ENCODE peak calls at places on chromosomes 12 and 14, in ten cellular contexts. One of them, this sample, is unnamed.

GRCh38 chr12:24177889-24178288 is 228.4 kb upstream of the SOX5 start:
- DNase-seq in HCT116: no peak
- DNase-seq in stomach: no peak
- DNase-seq in prostate gland: no peak
- DNase-seq in HepG2: no peak
- DNase-seq in endothelial cell of umbilical vein: no peak
- DNase-seq in sigmoid colon: no peak
- DNase-seq in SK-N-SH: no peak
- DNase-seq in breast epithelium: no peak
- DNase-seq in suprapubic skin: no peak
- DNase-seq in this sample: no peak

GRCh38 chr12:124557518-124558223 is 9.7 kb downstream of the NCOR2 start:
- DNase-seq in HCT116: no peak
- DNase-seq in stomach: no peak
- DNase-seq in prostate gland: no peak
- DNase-seq in HepG2: no peak
- DNase-seq in endothelial cell of umbilical vein: no peak
- DNase-seq in sigmoid colon: no peak
- DNase-seq in SK-N-SH: peak; percentile 86
- DNase-seq in breast epithelium: no peak
- DNase-seq in suprapubic skin: no peak
- DNase-seq in this sample: peak; percentile 60

GRCh38 chr12:53550595-53550994 is 43.3 kb upstream of the NPFF start:
- DNase-seq in HCT116: no peak
- DNase-seq in stomach: no peak
- DNase-seq in prostate gland: no peak
- DNase-seq in HepG2: no peak
- DNase-seq in endothelial cell of umbilical vein: no peak
- DNase-seq in sigmoid colon: no peak
- DNase-seq in SK-N-SH: no peak
- DNase-seq in breast epithelium: no peak
- DNase-seq in suprapubic skin: no peak
- DNase-seq in this sample: no peak

GRCh38 chr14:32846821-32847220 is 91.9 kb upstream of the NPAS3 start:
- DNase-seq in HCT116: no peak
- DNase-seq in stomach: no peak
- DNase-seq in prostate gland: no peak
- DNase-seq in HepG2: no peak
- DNase-seq in endothelial cell of umbilical vein: no peak
- DNase-seq in sigmoid colon: no peak
- DNase-seq in SK-N-SH: no peak
- DNase-seq in breast epithelium: no peak
- DNase-seq in suprapubic skin: no peak
- DNase-seq in this sample: no peak

GRCh38 chr12:110677206-110677911 is 11.6 kb downstream of the HVCN1 start:
- DNase-seq in HCT116: no peak
- DNase-seq in stomach: no peak
- DNase-seq in prostate gland: no peak
- DNase-seq in HepG2: no peak
- DNase-seq in endothelial cell of umbilical vein: no peak
- DNase-seq in sigmoid colon: no peak
- DNase-seq in SK-N-SH: no peak
- DNase-seq in breast epithelium: no peak
- DNase-seq in suprapubic skin: no peak
- DNase-seq in this sample: peak; percentile 78

GRCh38 chr12:85804663-85805062 is 31.5 kb downstream of the RASSF9 start:
- DNase-seq in HCT116: no peak
- DNase-seq in stomach: no peak
- DNase-seq in prostate gland: no peak
- DNase-seq in HepG2: no peak
- DNase-seq in endothelial cell of umbilical vein: no peak
- DNase-seq in sigmoid colon: no peak
- DNase-seq in SK-N-SH: no peak
- DNase-seq in breast epithelium: no peak
- DNase-seq in suprapubic skin: no peak
- DNase-seq in this sample: no peak

GRCh38 chr12:66848967-66849366 is 170.1 kb upstream of the GRIP1 start:
- DNase-seq in HCT116: no peak
- DNase-seq in stomach: no peak
- DNase-seq in prostate gland: no peak
- DNase-seq in HepG2: no peak
- DNase-seq in endothelial cell of umbilical vein: no peak
- DNase-seq in sigmoid colon: no peak
- DNase-seq in SK-N-SH: no peak
- DNase-seq in breast epithelium: no peak
- DNase-seq in suprapubic skin: no peak
- DNase-seq in this sample: no peak

GRCh38 chr12:52672321-52672933 is 7.8 kb downstream of the KRT1 start:
- DNase-seq in HCT116: peak; percentile 27
- DNase-seq in stomach: no peak
- DNase-seq in prostate gland: no peak
- DNase-seq in HepG2: peak; percentile 17
- DNase-seq in endothelial cell of umbilical vein: no peak
- DNase-seq in sigmoid colon: no peak
- DNase-seq in SK-N-SH: no peak
- DNase-seq in breast epithelium: no peak
- DNase-seq in suprapubic skin: peak; percentile 45
- DNase-seq in this sample: no peak

GRCh38 chr12:118377005-118377890 is 893 bp downstream of the SUDS3 start:
- DNase-seq in HCT116: no peak
- DNase-seq in stomach: no peak
- DNase-seq in prostate gland: no peak
- DNase-seq in HepG2: no peak
- DNase-seq in endothelial cell of umbilical vein: peak; percentile 29
- DNase-seq in sigmoid colon: no peak
- DNase-seq in SK-N-SH: peak; percentile 23
- DNase-seq in breast epithelium: no peak
- DNase-seq in suprapubic skin: no peak
- DNase-seq in this sample: no peak

DNA sequence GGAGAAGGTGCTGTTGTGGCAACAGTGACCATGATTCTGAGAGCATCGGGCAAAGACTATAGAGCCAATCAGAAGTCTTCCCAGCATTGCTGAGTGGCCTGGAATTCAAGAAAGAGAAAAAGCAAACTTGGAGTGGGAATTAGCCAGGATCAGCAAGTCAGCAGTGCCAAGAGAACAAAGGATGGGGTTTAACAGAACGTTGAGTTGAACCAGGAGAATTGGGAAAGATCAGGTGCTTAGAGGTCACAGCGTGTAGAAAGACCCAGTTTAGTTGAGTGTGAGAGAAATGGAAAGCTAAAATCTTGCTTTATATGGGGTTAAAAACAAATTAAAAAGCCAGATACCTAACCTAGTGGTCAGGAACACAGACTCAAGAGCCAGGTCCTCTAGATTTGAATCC is 90.5 kb upstream of the DNM1L start:
- DNase-seq in HCT116: no peak
- DNase-seq in stomach: no peak
- DNase-seq in prostate gland: no peak
- DNase-seq in HepG2: no peak
- DNase-seq in endothelial cell of umbilical vein: no peak
- DNase-seq in sigmoid colon: no peak
- DNase-seq in SK-N-SH: no peak
- DNase-seq in breast epithelium: no peak
- DNase-seq in suprapubic skin: no peak
- DNase-seq in this sample: no peak
- TF ChIP-seq POLR2AphosphoS5 in HCT116: no peak
- TF ChIP-seq POLR2AphosphoS5 in stomach: no peak
- TF ChIP-seq POLR2AphosphoS5 in prostate gland: no peak
- TF ChIP-seq POLR2AphosphoS5 in HepG2: no peak
- TF ChIP-seq POLR2AphosphoS5 in endothelial cell of umbilical vein: no peak
- TF ChIP-seq POLR2AphosphoS5 in sigmoid colon: no peak
- TF ChIP-seq POLR2AphosphoS5 in SK-N-SH: no peak
- TF ChIP-seq POLR2AphosphoS5 in breast epithelium: no peak
- TF ChIP-seq POLR2AphosphoS5 in suprapubic skin: no peak
- TF ChIP-seq POLR2AphosphoS5 in this sample: no peak

DNA sequence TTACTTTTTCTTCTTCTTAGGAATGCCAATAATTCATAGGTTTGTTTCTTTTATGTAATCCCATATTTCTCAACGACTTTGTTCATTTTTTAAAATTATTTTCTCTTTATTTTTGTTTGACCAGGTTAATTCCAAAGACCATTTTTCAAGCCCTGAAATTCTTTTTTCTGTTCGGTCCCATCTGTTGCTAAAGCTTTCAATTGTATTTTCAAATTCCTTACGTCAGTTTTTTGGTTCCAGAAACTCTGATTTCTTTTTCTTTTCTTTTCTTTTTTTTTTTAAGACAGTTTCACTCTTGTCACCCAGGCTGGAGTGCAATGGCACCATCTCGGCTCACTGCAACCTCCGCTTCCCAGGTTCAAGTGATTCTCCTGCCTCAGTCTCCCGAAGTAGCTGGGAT is 27.6 kb downstream of the RAB3IP start:
- DNase-seq in HCT116: no peak
- DNase-seq in stomach: no peak
- DNase-seq in prostate gland: no peak
- DNase-seq in HepG2: no peak
- DNase-seq in endothelial cell of umbilical vein: no peak
- DNase-seq in sigmoid colon: no peak
- DNase-seq in SK-N-SH: no peak
- DNase-seq in breast epithelium: no peak
- DNase-seq in suprapubic skin: no peak
- DNase-seq in this sample: no peak
- H3K9me3 ChIP-seq in HCT116: no peaks in the 10 kb centered on the region
- H3K9me3 ChIP-seq in stomach: peaks cover 22% of the 10 kb centered on the region
- H3K9me3 ChIP-seq in prostate gland: no peaks in the 10 kb centered on the region
- H3K9me3 ChIP-seq in HepG2: peaks cover 42% of the 10 kb centered on the region
- H3K9me3 ChIP-seq in endothelial cell of umbilical vein: no peaks in the 10 kb centered on the region
- H3K9me3 ChIP-seq in sigmoid colon: peaks cover 6% of the 10 kb centered on the region
- H3K9me3 ChIP-seq in SK-N-SH: peaks cover 5% of the 10 kb centered on the region
- H3K9me3 ChIP-seq in breast epithelium: peaks cover 40% of the 10 kb centered on the region
- H3K9me3 ChIP-seq in suprapubic skin: peaks cover 20% of the 10 kb centered on the region
- H3K9me3 ChIP-seq in this sample: peaks cover 45% of the 10 kb centered on the region

GRCh38 chr12:6326316-6326959 is 15.4 kb downstream of the TNFRSF1A start:
- DNase-seq in HCT116: no peak
- DNase-seq in stomach: peak; percentile 46
- DNase-seq in prostate gland: no peak
- DNase-seq in HepG2: peak; percentile 65
- DNase-seq in endothelial cell of umbilical vein: peak; percentile 49
- DNase-seq in sigmoid colon: peak; percentile 93
- DNase-seq in SK-N-SH: peak; percentile 78
- DNase-seq in breast epithelium: no peak
- DNase-seq in suprapubic skin: no peak
- DNase-seq in this sample: peak; percentile 77

GRCh38 chr12:6323995-6324711 is 13.7 kb downstream of the PLEKHG6 start:
- DNase-seq in HCT116: no peak
- DNase-seq in stomach: no peak
- DNase-seq in prostate gland: no peak
- DNase-seq in HepG2: no peak
- DNase-seq in endothelial cell of umbilical vein: no peak
- DNase-seq in sigmoid colon: no peak
- DNase-seq in SK-N-SH: no peak
- DNase-seq in breast epithelium: no peak
- DNase-seq in suprapubic skin: no peak
- DNase-seq in this sample: peak; percentile 70

GRCh38 chr12:6327159-6327558 is 14.7 kb downstream of the TNFRSF1A start:
- DNase-seq in HCT116: no peak
- DNase-seq in stomach: no peak
- DNase-seq in prostate gland: no peak
- DNase-seq in HepG2: no peak
- DNase-seq in endothelial cell of umbilical vein: no peak
- DNase-seq in sigmoid colon: no peak
- DNase-seq in SK-N-SH: no peak
- DNase-seq in breast epithelium: no peak
- DNase-seq in suprapubic skin: no peak
- DNase-seq in this sample: peak; percentile 76

GRCh38 chr12:6323340-6323994 is 13.0 kb downstream of the PLEKHG6 start:
- DNase-seq in HCT116: peak; percentile 70
- DNase-seq in stomach: peak; percentile 42
- DNase-seq in prostate gland: no peak
- DNase-seq in HepG2: peak; percentile 78
- DNase-seq in endothelial cell of umbilical vein: peak; percentile 98
- DNase-seq in sigmoid colon: peak; percentile 89
- DNase-seq in SK-N-SH: peak; percentile 63
- DNase-seq in breast epithelium: no peak
- DNase-seq in suprapubic skin: no peak
- DNase-seq in this sample: peak; percentile 79

DNA sequence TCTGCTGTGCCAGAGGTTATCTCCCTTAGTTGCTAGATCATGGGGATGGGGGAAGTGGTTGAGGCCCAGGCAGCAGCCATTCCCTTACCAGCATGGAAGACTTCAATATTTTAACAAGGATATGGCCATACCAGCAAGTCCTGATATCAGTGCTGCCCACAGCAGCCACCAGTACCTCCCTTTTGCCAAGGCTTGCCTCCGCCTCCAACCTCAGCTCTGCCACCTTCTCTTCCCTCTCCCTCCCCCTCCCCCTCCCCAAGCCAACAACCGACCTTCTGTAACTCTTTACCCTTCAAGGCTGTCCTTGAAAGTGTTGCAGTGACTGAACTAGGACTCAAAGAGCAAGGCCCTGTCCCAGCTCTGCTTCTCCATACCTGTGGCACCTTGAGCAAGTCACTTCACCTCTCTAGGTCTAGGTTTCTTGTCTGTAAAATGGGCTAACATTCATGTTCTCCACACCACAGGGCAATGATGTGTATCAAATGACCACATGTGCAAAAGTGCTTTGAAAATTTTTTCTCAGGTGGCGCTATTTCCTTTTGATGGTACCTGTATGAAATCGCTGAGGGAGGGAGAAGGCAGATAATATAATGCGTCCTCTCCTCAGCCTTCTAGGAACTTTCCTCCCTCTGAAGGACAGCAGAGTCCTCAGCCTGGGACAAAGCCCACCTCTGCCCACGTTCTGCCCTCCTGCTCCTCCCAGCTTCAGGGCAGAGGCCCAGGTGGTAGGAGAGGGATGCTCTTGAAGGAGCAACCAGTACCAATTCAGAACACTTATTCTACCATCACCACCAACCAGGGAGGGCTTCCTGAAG is 14.7 kb downstream of the PLEKHG6 start:
- DNase-seq in HCT116: no peak
- DNase-seq in stomach: peak; percentile 48
- DNase-seq in prostate gland: no peak
- DNase-seq in HepG2: no peak
- DNase-seq in endothelial cell of umbilical vein: peak; percentile 19
- DNase-seq in sigmoid colon: no peak
- DNase-seq in SK-N-SH: no peak
- DNase-seq in breast epithelium: no peak
- DNase-seq in suprapubic skin: no peak
- DNase-seq in this sample: no peak
- TF ChIP-seq POLR2AphosphoS5 in HCT116: peak; percentile 56
- TF ChIP-seq POLR2AphosphoS5 in stomach: no peak
- TF ChIP-seq POLR2AphosphoS5 in prostate gland: no peak
- TF ChIP-seq POLR2AphosphoS5 in HepG2: no peak
- TF ChIP-seq POLR2AphosphoS5 in endothelial cell of umbilical vein: no peak
- TF ChIP-seq POLR2AphosphoS5 in sigmoid colon: no peak
- TF ChIP-seq POLR2AphosphoS5 in SK-N-SH: peak; percentile 12
- TF ChIP-seq POLR2AphosphoS5 in breast epithelium: no peak
- TF ChIP-seq POLR2AphosphoS5 in suprapubic skin: no peak
- TF ChIP-seq POLR2AphosphoS5 in this sample: no peak

GRCh38 chr14:21385170-21385904 is 1.5 kb upstream of the SUPT16H start:
- DNase-seq in HCT116: no peak
- DNase-seq in stomach: no peak
- DNase-seq in prostate gland: no peak
- DNase-seq in HepG2: no peak
- DNase-seq in endothelial cell of umbilical vein: no peak
- DNase-seq in sigmoid colon: no peak
- DNase-seq in SK-N-SH: no peak
- DNase-seq in breast epithelium: no peak
- DNase-seq in suprapubic skin: no peak
- DNase-seq in this sample: no peak
- H3K9me3 ChIP-seq in HCT116: no peaks in the 10 kb centered on the region
- H3K9me3 ChIP-seq in stomach: no peaks in the 10 kb centered on the region
- H3K9me3 ChIP-seq in prostate gland: no peaks in the 10 kb centered on the region
- H3K9me3 ChIP-seq in HepG2: no peaks in the 10 kb centered on the region
- H3K9me3 ChIP-seq in endothelial cell of umbilical vein: no peaks in the 10 kb centered on the region
- H3K9me3 ChIP-seq in sigmoid colon: no peaks in the 10 kb centered on the region
- H3K9me3 ChIP-seq in SK-N-SH: no peaks in the 10 kb centered on the region
- H3K9me3 ChIP-seq in breast epithelium: no peaks in the 10 kb centered on the region
- H3K9me3 ChIP-seq in suprapubic skin: no peaks in the 10 kb centered on the region
- H3K9me3 ChIP-seq in this sample: no peaks in the 10 kb centered on the region

This sample was measured in spleen.